ENCODE peak calls at places on chromosome 19, in five cellular contexts. One of them, this sample, is unnamed.
A peak's percentile ranks its signal among the peaks of the same experiment; 100 is the strongest.

GRCh38 chr19:39953915-39954314 is 17.1 kb upstream of the PSMC4 start:
- DNase-seq in transverse colon: no peak
- DNase-seq in HCT116: no peak
- DNase-seq in HepG2: no peak
- DNase-seq in spleen: no peak
- DNase-seq in this sample: no peak

GRCh38 chr19:2633693-2634075 is 68.8 kb downstream of the GNG7 start:
- DNase-seq in transverse colon: no peak
- DNase-seq in HCT116: no peak
- DNase-seq in HepG2: no peak
- DNase-seq in spleen: no peak
- DNase-seq in this sample: no peak

GRCh38 chr19:48975947-48976847 is 11.1 kb downstream of the FTL start:
- DNase-seq in transverse colon: no peak
- DNase-seq in HCT116: no peak
- DNase-seq in HepG2: no peak
- DNase-seq in spleen: no peak
- DNase-seq in this sample: no peak

GRCh38 chr19:10268077-10268476 is 2.8 kb upstream of the ICAM1 start:
- DNase-seq in transverse colon: no peak
- DNase-seq in HCT116: no peak
- DNase-seq in HepG2: no peak
- DNase-seq in spleen: no peak
- DNase-seq in this sample: no peak

GRCh38 chr19:46546194-46546896 is 50.7 kb upstream of the PNMA8B start:
- DNase-seq in transverse colon: peak; percentile 60
- DNase-seq in HCT116: no peak
- DNase-seq in HepG2: peak; percentile 30
- DNase-seq in spleen: peak; percentile 73
- DNase-seq in this sample: no peak

GRCh38 chr19:48186015-48186414 is 15.5 kb downstream of the ZSWIM9 start:
- DNase-seq in transverse colon: no peak
- DNase-seq in HCT116: no peak
- DNase-seq in HepG2: no peak
- DNase-seq in spleen: peak; percentile 14
- DNase-seq in this sample: no peak

GRCh38 chr19:17952041-17952976 is 14.6 kb upstream of the KCNN1 start:
- DNase-seq in transverse colon: no peak
- DNase-seq in HCT116: no peak
- DNase-seq in HepG2: no peak
- DNase-seq in spleen: no peak
- DNase-seq in this sample: no peak

GRCh38 chr19:29819986-29820385 is 8.2 kb downstream of the CCNE1 start:
- DNase-seq in transverse colon: no peak
- DNase-seq in HCT116: no peak
- DNase-seq in HepG2: no peak
- DNase-seq in spleen: peak; percentile 56
- DNase-seq in this sample: no peak

GRCh38 chr19:17610384-17610783 is 54.9 kb downstream of the COLGALT1 start:
- DNase-seq in transverse colon: no peak
- DNase-seq in HCT116: peak; percentile 28
- DNase-seq in HepG2: peak; percentile 37
- DNase-seq in spleen: no peak
- DNase-seq in this sample: no peak

GRCh38 chr19:38676023-38676877 is 28.8 kb downstream of the ACTN4 start:
- DNase-seq in transverse colon: no peak
- DNase-seq in HCT116: no peak
- DNase-seq in HepG2: no peak
- DNase-seq in spleen: peak; percentile 80
- DNase-seq in this sample: no peak

GRCh38 chr19:47111081-47111589 is 2.4 kb downstream of the ZC3H4 start:
- DNase-seq in transverse colon: peak; percentile 41
- DNase-seq in HCT116: no peak
- DNase-seq in HepG2: no peak
- DNase-seq in spleen: peak; percentile 89
- DNase-seq in this sample: peak; percentile 49

GRCh38 chr19:51227324-51227723 is 2.4 kb downstream of the CD33 start:
- DNase-seq in transverse colon: no peak
- DNase-seq in HCT116: no peak
- DNase-seq in HepG2: no peak
- DNase-seq in spleen: no peak
- DNase-seq in this sample: no peak

GRCh38 chr19:46841458-46842083 is 9.1 kb downstream of the AP2S1 start:
- DNase-seq in transverse colon: peak; percentile 39
- DNase-seq in HCT116: no peak
- DNase-seq in HepG2: no peak
- DNase-seq in spleen: no peak
- DNase-seq in this sample: no peak

GRCh38 chr19:38974599-38975213 is 836 bp downstream of the FBXO17 start:
- DNase-seq in transverse colon: no peak
- DNase-seq in HCT116: no peak
- DNase-seq in HepG2: no peak
- DNase-seq in spleen: no peak
- DNase-seq in this sample: no peak

GRCh38 chr19:52492991-52493470 is 34.4 kb upstream of the ZNF808 start:
- DNase-seq in transverse colon: no peak
- DNase-seq in HCT116: no peak
- DNase-seq in HepG2: no peak
- DNase-seq in spleen: no peak
- DNase-seq in this sample: no peak

GRCh38 chr19:55027472-55028337 is 10.4 kb downstream of the GP6 start:
- DNase-seq in transverse colon: no peak
- DNase-seq in HCT116: peak; percentile 7
- DNase-seq in HepG2: peak; percentile 21
- DNase-seq in spleen: no peak
- DNase-seq in this sample: no peak

GRCh38 chr19:47561440-47562045 is 11.4 kb downstream of the ZNF541 start:
- DNase-seq in transverse colon: no peak
- DNase-seq in HCT116: no peak
- DNase-seq in HepG2: no peak
- DNase-seq in spleen: no peak
- DNase-seq in this sample: no peak

GRCh38 chr19:11041966-11042627 is 47.2 kb upstream of the LDLR start:
- DNase-seq in transverse colon: no peak
- DNase-seq in HCT116: no peak
- DNase-seq in HepG2: no peak
- DNase-seq in spleen: no peak
- DNase-seq in this sample: no peak

GRCh38 chr19:10761443-10762242 is 43.8 kb downstream of the DNM2 start:
- DNase-seq in transverse colon: peak; percentile 61
- DNase-seq in HCT116: no peak
- DNase-seq in HepG2: no peak
- DNase-seq in spleen: no peak
- DNase-seq in this sample: peak; percentile 77

GRCh38 chr19:49896863-49897621 is at the start of gene IL4I1:
- DNase-seq in transverse colon: peak; percentile 45
- DNase-seq in HCT116: no peak
- DNase-seq in HepG2: no peak
- DNase-seq in spleen: peak; percentile 83
- DNase-seq in this sample: peak; percentile 51

GRCh38 chr19:2636897-2637683 is 65.4 kb downstream of the GNG7 start:
- DNase-seq in transverse colon: peak; percentile 67
- DNase-seq in HCT116: no peak
- DNase-seq in HepG2: peak; percentile 34
- DNase-seq in spleen: peak; percentile 94
- DNase-seq in this sample: peak; percentile 59

GRCh38 chr19:34269081-34269480 is 14.7 kb downstream of the GARRE1 start:
- DNase-seq in transverse colon: no peak
- DNase-seq in HCT116: no peak
- DNase-seq in HepG2: no peak
- DNase-seq in spleen: no peak
- DNase-seq in this sample: no peak

GRCh38 chr19:2456301-2456570 is 523 bp downstream of the LMNB2 start:
- DNase-seq in transverse colon: no peak
- DNase-seq in HCT116: no peak
- DNase-seq in HepG2: no peak
- DNase-seq in spleen: no peak
- DNase-seq in this sample: no peak

GRCh38 chr19:47186337-47187022 is 44.5 kb downstream of the BBC3 start:
- DNase-seq in transverse colon: peak; percentile 30
- DNase-seq in HCT116: no peak
- DNase-seq in HepG2: no peak
- DNase-seq in spleen: peak; percentile 80
- DNase-seq in this sample: peak; percentile 68

GRCh38 chr19:15715642-15716041 is 12.2 kb upstream of the OR10H2 start:
- DNase-seq in transverse colon: no peak
- DNase-seq in HCT116: no peak
- DNase-seq in HepG2: no peak
- DNase-seq in spleen: no peak
- DNase-seq in this sample: peak; percentile 21

GRCh38 chr19:38264486-38265212 is at the start of gene SPINT2:
- DNase-seq in transverse colon: no peak
- DNase-seq in HCT116: peak; percentile 67
- DNase-seq in HepG2: no peak
- DNase-seq in spleen: peak; percentile 93
- DNase-seq in this sample: no peak

GRCh38 chr19:10742494-10742893 is 24.6 kb downstream of the DNM2 start:
- DNase-seq in transverse colon: peak; percentile 59
- DNase-seq in HCT116: no peak
- DNase-seq in HepG2: no peak
- DNase-seq in spleen: no peak
- DNase-seq in this sample: peak; percentile 62

GRCh38 chr19:50720181-50720920 is 749 bp upstream of the SHANK1 start:
- DNase-seq in transverse colon: no peak
- DNase-seq in HCT116: no peak
- DNase-seq in HepG2: no peak
- DNase-seq in spleen: no peak
- DNase-seq in this sample: no peak

GRCh38 chr19:51714848-51715247 is 8.9 kb downstream of the HAS1 start:
- DNase-seq in transverse colon: no peak
- DNase-seq in HCT116: no peak
- DNase-seq in HepG2: no peak
- DNase-seq in spleen: no peak
- DNase-seq in this sample: no peak

GRCh38 chr19:47427241-47428176 is 8.2 kb upstream of the MEIS3 start:
- DNase-seq in transverse colon: peak; percentile 54
- DNase-seq in HCT116: peak; percentile 44
- DNase-seq in HepG2: peak; percentile 33
- DNase-seq in spleen: peak; percentile 83
- DNase-seq in this sample: no peak

GRCh38 chr19:49887653-49888477 is 8.8 kb downstream of the IL4I1 start:
- DNase-seq in transverse colon: no peak
- DNase-seq in HCT116: no peak
- DNase-seq in HepG2: no peak
- DNase-seq in spleen: peak; percentile 73
- DNase-seq in this sample: no peak

GRCh38 chr19:17336872-17337674 is at the start of gene GTPBP3:
- DNase-seq in transverse colon: peak; percentile 97
- DNase-seq in HCT116: peak; percentile 99
- DNase-seq in HepG2: peak; percentile 99
- DNase-seq in spleen: peak; percentile 99
- DNase-seq in this sample: peak; percentile 99

GRCh38 chr19:49498475-49498874 is 2.2 kb downstream of the RPS11 start:
- DNase-seq in transverse colon: no peak
- DNase-seq in HCT116: no peak
- DNase-seq in HepG2: no peak
- DNase-seq in spleen: no peak
- DNase-seq in this sample: no peak

DNA sequence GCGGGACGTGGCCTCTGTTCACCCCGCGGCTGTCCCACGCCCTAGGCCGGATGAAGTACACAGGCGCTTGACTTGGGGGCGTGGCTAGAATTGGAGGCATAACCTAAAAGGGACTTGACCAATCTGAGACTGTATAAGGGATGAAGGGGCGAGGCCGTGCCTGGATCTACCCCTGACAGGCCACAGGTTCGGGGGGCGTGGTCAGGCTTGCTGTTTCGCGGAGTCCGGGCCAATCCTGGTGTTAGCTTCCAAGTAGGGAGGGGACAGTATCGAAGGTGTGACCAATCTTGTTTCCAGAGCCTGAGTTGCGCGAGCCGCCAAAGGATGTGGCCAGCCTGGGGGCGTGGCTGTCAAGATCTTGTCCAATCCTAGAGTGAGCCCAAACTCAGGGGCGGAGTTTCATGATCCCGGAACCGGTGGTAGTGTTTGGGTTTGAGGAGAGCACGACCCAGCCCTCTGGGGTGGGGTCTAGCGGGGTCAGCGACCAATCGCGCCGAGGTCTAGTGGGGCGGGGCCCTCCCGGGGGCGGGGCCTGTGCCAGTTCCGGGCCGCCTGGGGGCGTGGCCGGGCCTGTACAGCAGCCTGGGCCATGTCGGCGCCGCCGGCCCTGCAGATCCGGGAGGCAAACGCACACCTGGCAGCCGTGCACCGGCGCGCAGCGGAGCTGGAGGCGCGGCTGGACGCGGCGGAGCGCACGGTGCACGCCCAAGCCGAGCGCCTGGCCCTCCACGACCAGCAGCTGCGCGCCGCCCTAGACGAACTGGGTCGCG is at the start of gene VMAC:
- DNase-seq in transverse colon: peak; percentile 100
- DNase-seq in HCT116: peak; percentile 100
- DNase-seq in HepG2: peak; percentile 100
- DNase-seq in spleen: peak; percentile 100
- DNase-seq in this sample: peak; percentile 100
- TF ChIP-seq CTCF in transverse colon: no peak
- TF ChIP-seq CTCF in HCT116: no peak
- TF ChIP-seq CTCF in HepG2: no peak
- TF ChIP-seq CTCF in spleen: no peak
- TF ChIP-seq CTCF in this sample: peak; percentile 6

GRCh38 chr19:5956728-5957127 is 21.2 kb downstream of the RANBP3 start:
- DNase-seq in transverse colon: no peak
- DNase-seq in HCT116: no peak
- DNase-seq in HepG2: no peak
- DNase-seq in spleen: no peak
- DNase-seq in this sample: no peak
- H3K4me1 ChIP-seq in transverse colon: peaks cover 64% of the 10 kb centered on the region
- H3K4me1 ChIP-seq in HCT116: peaks cover 2% of the 10 kb centered on the region
- H3K4me1 ChIP-seq in HepG2: peaks cover 95% of the 10 kb centered on the region
- H3K4me1 ChIP-seq in spleen: peaks cover 97% of the 10 kb centered on the region
- H3K4me1 ChIP-seq in this sample: peaks cover 65% of the 10 kb centered on the region

GRCh38 chr19:7393459-7393858 is 44.7 kb downstream of the ARHGEF18 start:
- DNase-seq in transverse colon: no peak
- DNase-seq in HCT116: no peak
- DNase-seq in HepG2: no peak
- DNase-seq in spleen: no peak
- DNase-seq in this sample: no peak

GRCh38 chr19:7395793-7396192 is 47.1 kb downstream of the ARHGEF18 start:
- DNase-seq in transverse colon: no peak
- DNase-seq in HCT116: no peak
- DNase-seq in HepG2: no peak
- DNase-seq in spleen: no peak
- DNase-seq in this sample: no peak

GRCh38 chr19:7393934-7394508 is 45.3 kb downstream of the ARHGEF18 start:
- DNase-seq in transverse colon: no peak
- DNase-seq in HCT116: no peak
- DNase-seq in HepG2: no peak
- DNase-seq in spleen: no peak
- DNase-seq in this sample: no peak

GRCh38 chr19:7395360-7395781 is 46.6 kb downstream of the ARHGEF18 start:
- DNase-seq in transverse colon: no peak
- DNase-seq in HCT116: no peak
- DNase-seq in HepG2: no peak
- DNase-seq in spleen: no peak
- DNase-seq in this sample: no peak

GRCh38 chr19:7394728-7395359 is 46.1 kb downstream of the ARHGEF18 start:
- DNase-seq in transverse colon: peak; percentile 95
- DNase-seq in HCT116: peak; percentile 69
- DNase-seq in HepG2: peak; percentile 73
- DNase-seq in spleen: peak; percentile 96
- DNase-seq in this sample: peak; percentile 97
- TF ChIP-seq CTCF in transverse colon: no peak
- TF ChIP-seq CTCF in HCT116: no peak
- TF ChIP-seq CTCF in HepG2: peak; percentile 46
- TF ChIP-seq CTCF in spleen: no peak
- TF ChIP-seq CTCF in this sample: peak; percentile 11

GRCh38 chr19:41304706-41305483 is 5.1 kb upstream of the CCDC97 start:
- DNase-seq in transverse colon: no peak
- DNase-seq in HCT116: no peak
- DNase-seq in HepG2: no peak
- DNase-seq in spleen: no peak
- DNase-seq in this sample: no peak
- H3K4me1 ChIP-seq in transverse colon: peaks cover 19% of the 10 kb centered on the region
- H3K4me1 ChIP-seq in HCT116: peaks cover 3% of the 10 kb centered on the region
- H3K4me1 ChIP-seq in HepG2: peaks cover 14% of the 10 kb centered on the region
- H3K4me1 ChIP-seq in spleen: peaks cover 97% of the 10 kb centered on the region
- H3K4me1 ChIP-seq in this sample: peaks cover 16% of the 10 kb centered on the region